ENCODE peak calls at places on chromosome 3, in six cellular contexts. C, Z, A, X, F and T are unnamed samples. For H3K4me1, the result is how much of the 10 kb centered on the place peaks cover.

GRCh38 chr3:190302209-190302885 is 19.9 kb downstream of the CLDN1 start:
- DNase-seq in C (no peak), Z (no peak), A (no peak), X (no peak), F (no peak), T (no peak)

GRCh38 chr3:107953707-107954106 is 137.1 kb downstream of the CD47 start:
- DNase-seq in C (no peak), Z (no peak), A (no peak), X (no peak), F (no peak), T (no peak)

GRCh38 chr3:78048698-78049097 is 1008.8 kb downstream of the ROBO2 start:
- DNase-seq in C (no peak), Z (no peak), A (no peak), X (no peak), F (no peak), T (no peak)

GRCh38 chr3:30675774-30676173 is 69.4 kb downstream of the TGFBR2 start:
- DNase-seq in C (no peak), Z (no peak), A (no peak), X (no peak), F (no peak), T (no peak)

GRCh38 chr3:133756716-133757694 is 10.8 kb downstream of the TF start:
- DNase-seq in C (no peak), Z (no peak), A (no peak), X (no peak), F (no peak), T (no peak)

GRCh38 chr3:84959470-84960380 is 936 bp downstream of the CADM2 start:
- DNase-seq in C (no peak), Z (no peak), A (no peak), X (no peak), F (no peak), T (no peak)

GRCh38 chr3:49556500-49557275 is 2.4 kb downstream of the BSN start:
- DNase-seq in C (no peak), Z (no peak), A (no peak), X (no peak), F (peak), T (no peak)

GRCh38 chr3:34002569-34003100 is 204.2 kb downstream of the PDCD6IP start:
- DNase-seq in C (no peak), Z (no peak), A (no peak), X (no peak), F (no peak), T (no peak)

DNA sequence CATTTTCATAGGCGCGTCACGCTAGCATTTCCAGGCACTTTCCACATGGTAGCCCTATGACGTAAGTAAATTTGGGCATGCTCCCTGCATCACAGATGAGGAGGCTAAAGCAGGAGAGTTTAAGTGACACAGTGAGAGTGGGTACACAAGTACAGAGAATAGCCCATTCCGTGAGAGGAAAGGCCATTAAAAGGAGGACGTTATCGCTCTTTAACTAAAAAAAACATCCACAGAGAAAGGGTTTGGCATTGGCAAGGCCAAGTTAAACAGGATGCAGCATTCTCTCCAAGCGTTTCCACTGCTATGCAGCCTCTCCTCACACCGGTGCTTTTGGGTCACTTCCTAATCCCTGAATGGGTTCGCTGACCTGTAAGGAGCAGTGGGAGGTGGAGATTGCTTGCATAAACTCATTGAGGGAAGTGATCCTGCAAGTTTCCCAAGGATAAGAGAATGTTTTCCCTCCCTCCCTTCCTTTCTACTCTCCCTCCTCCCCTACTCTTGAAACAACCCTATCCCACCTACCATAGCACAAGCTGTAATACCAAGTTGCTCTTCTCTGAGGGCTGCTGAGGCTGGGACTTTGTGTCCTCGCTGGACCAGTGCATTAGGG is 147.7 kb downstream of the VGLL4 start:
- DNase-seq in C (no peak), Z (no peak), A (peak), X (no peak), F (no peak), T (no peak)
- TF ChIP-seq POLR2A in C (no peak), Z (no peak), A (no peak), X (no peak), F (no peak), T (no peak)

DNA sequence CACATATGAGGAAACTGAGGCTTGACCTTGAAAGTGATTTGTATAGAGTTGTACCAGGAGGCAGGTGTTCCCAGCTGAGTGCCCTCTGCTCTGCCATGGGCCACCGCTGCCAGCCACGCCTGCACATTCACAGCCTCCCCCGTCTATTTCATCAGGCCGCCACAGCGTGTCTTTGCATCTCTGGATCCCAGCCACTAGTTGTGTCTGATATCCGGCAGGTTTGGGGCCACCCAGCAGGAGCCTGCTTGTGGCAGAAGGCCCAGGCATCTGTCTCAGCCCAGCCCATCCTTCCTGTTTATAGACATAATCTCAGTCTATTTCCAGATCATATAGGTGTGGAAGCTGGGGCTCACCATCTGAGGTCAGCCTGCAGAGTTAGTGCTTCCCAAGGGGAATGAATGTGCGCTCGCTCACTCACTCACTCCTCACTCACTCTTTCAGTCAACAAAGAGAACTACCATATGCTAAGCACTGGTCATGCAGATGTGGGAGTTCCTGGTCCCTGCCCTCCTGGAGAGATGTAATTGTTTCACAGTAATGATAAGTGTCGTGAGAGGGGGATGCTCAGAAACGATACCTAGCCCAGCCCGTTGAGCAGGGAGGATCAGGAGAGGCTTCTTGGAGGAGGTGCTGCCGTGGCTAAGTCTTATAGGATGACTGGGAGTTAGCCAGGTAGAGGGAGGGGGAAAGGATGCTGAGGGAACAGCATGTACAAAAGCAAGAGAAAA is 60.6 kb downstream of the FGD5 start:
- DNase-seq in C (no peak), Z (no peak), A (peak), X (no peak), F (no peak), T (no peak)
- H3K4me1 ChIP-seq in C (under half), Z (under half), A (under half), X (under half), F (under half), T (under half)

GRCh38 chr3:45908761-45909160 is 22.4 kb downstream of the CCR9 start:
- DNase-seq in C (no peak), Z (no peak), A (no peak), X (no peak), F (no peak), T (no peak)
- H3K27ac ChIP-seq in C (no peak), Z (no peak), A (no peak), X (no peak), F (no peak), T (no peak)

DNA sequence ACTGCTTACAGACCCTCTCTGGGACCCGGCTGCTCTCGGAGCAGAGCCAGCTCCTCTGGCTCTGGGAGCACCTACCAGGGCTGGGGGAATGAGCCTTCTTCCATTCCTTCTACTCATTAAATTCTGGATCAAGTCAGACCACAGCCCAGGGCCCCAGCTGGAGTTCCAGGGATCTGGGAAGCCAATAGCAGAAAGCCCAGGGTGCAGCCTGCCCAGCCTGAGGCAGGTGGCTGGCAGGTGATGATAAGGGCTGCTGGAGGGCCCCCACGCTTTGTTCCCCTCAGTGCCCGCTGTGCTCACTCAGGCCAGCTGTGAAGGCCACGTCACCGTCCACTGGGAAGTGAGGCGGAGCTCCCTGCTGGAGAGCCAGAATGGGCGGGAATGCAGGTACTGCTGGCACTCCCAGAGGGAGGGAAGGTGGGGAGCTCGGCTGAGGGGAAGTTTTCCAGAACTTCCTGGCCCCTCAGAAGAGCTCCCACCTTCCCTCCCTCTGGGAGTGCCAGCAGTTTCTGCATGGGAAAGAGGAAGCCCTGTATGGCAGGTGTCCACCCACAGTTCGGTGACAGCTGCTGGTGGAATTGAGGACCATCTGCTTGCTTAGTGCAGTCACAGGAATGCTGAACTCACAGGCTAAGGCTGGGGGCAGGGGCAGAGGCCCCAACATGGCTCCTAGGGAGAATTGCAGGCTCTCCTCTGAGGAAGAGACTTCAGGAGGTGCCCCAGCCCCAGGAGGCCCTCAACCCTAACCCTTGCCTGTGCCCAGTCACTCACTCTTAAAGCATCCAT is 12.7 kb upstream of the RTP3 start:
- DNase-seq in C (no peak), Z (no peak), A (no peak), X (no peak), F (no peak), T (no peak)
- TF ChIP-seq POLR2A in C (no peak), Z (no peak), A (no peak), X (no peak), F (no peak), T (no peak)